ENCODE peak calls at places on chromosomes 5 and 9, in eight cellular contexts. M is uterus, H is A549, I is K562, C is hepatocyte, U is sigmoid colon, L is MM.1S, N is ovary. Q is an unnamed sample.
A peak's percentile ranks its signal among the peaks of the same experiment; 100 is the strongest.

GRCh38 chr9:8858250-8859161 is 1058.9 kb upstream of the DMAC1 start:
- DNase-seq in M (peak; percentile 20), H (no peak), I (no peak), C (peak; percentile 20), U (no peak), L (no peak), N (peak; percentile 47), Q (no peak)

GRCh38 chr5:13553896-13554295 is 390.6 kb downstream of the DNAH5 start:
- DNase-seq in M (no peak), H (peak; percentile 4), I (no peak), C (peak; percentile 53), U (no peak), L (peak; percentile 29), N (no peak), Q (no peak)

GRCh38 chr5:118144540-118144939 is 843.8 kb downstream of the DTWD2 start:
- DNase-seq in M (no peak), H (no peak), I (no peak), C (no peak), U (no peak), L (no peak), N (no peak), Q (no peak)

GRCh38 chr9:4106744-4107143 is 193.1 kb downstream of the GLIS3 start:
- DNase-seq in M (no peak), H (no peak), I (no peak), C (peak; percentile 54), U (no peak), L (no peak), N (no peak), Q (no peak)

GRCh38 chr5:134374234-134374633 is 2.9 kb downstream of the UBE2B start:
- DNase-seq in M (no peak), H (peak; percentile 36), I (no peak), C (no peak), U (no peak), L (no peak), N (no peak), Q (no peak)

GRCh38 chr5:34842554-34842953 is 3.6 kb downstream of the TTC23L start:
- DNase-seq in M (no peak), H (no peak), I (no peak), C (no peak), U (no peak), L (no peak), N (no peak), Q (no peak)

GRCh38 chr9:107856633-107857032 is 367.1 kb upstream of the KLF4 start:
- DNase-seq in M (no peak), H (peak; percentile 12), I (no peak), C (no peak), U (no peak), L (no peak), N (no peak), Q (no peak)

GRCh38 chr9:122051401-122052346 is 41.4 kb downstream of the TTLL11 start:
- DNase-seq in M (no peak), H (no peak), I (peak; percentile 37), C (no peak), U (no peak), L (no peak), N (no peak), Q (no peak)

GRCh38 chr5:5270958-5271605 is 131.0 kb downstream of the ADAMTS16 start:
- DNase-seq in M (peak; percentile 71), H (peak; percentile 88), I (no peak), C (peak; percentile 92), U (peak; percentile 79), L (no peak), N (peak; percentile 83), Q (peak; percentile 96)

GRCh38 chr9:104740596-104740995 is 6.9 kb upstream of the NIPSNAP3A start:
- DNase-seq in M (no peak), H (peak; percentile 11), I (no peak), C (no peak), U (no peak), L (no peak), N (no peak), Q (no peak)

GRCh38 chr5:52073993-52074689 is 690.9 kb downstream of the ISL1 start:
- DNase-seq in M (no peak), H (no peak), I (no peak), C (no peak), U (no peak), L (no peak), N (no peak), Q (no peak)

GRCh38 chr5:35016179-35017056 is 31.3 kb downstream of the AGXT2 start:
- DNase-seq in M (no peak), H (no peak), I (no peak), C (no peak), U (no peak), L (no peak), N (no peak), Q (no peak)

GRCh38 chr5:174723979-174724483 is 351 bp upstream of the MSX2 start:
- DNase-seq in M (no peak), H (peak; percentile 23), I (no peak), C (no peak), U (peak; percentile 40), L (no peak), N (no peak), Q (peak; percentile 32)

GRCh38 chr5:42592401-42592800 is 164.2 kb upstream of the CCDC152 start:
- DNase-seq in M (no peak), H (no peak), I (no peak), C (no peak), U (no peak), L (no peak), N (no peak), Q (no peak)

GRCh38 chr5:34411470-34412346 is 244.4 kb upstream of the RAI14 start:
- DNase-seq in M (no peak), H (no peak), I (no peak), C (no peak), U (no peak), L (no peak), N (no peak), Q (no peak)

GRCh38 chr9:117516676-117517632 is 102.1 kb upstream of the ASTN2 start:
- DNase-seq in M (no peak), H (no peak), I (no peak), C (no peak), U (no peak), L (no peak), N (no peak), Q (no peak)

GRCh38 chr9:104144336-104144735 is 50.2 kb downstream of the SMC2 start:
- DNase-seq in M (no peak), H (no peak), I (no peak), C (no peak), U (no peak), L (no peak), N (no peak), Q (no peak)

GRCh38 chr9:76996700-76997099 is 22.8 kb upstream of the FOXB2 start:
- DNase-seq in M (peak; percentile 51), H (peak; percentile 37), I (no peak), C (peak; percentile 72), U (peak; percentile 77), L (no peak), N (no peak), Q (peak; percentile 75)

GRCh38 chr9:81635526-81636279 is 53.6 kb downstream of the TLE1 start:
- DNase-seq in M (no peak), H (no peak), I (no peak), C (no peak), U (no peak), L (no peak), N (no peak), Q (no peak)
- H3K4me3 ChIP-seq in M (no peak overlapping the region), H (no peak overlapping the region), I (no peak overlapping the region), C (no peak overlapping the region), U (no peak overlapping the region), L (no peak overlapping the region), N (no peak overlapping the region), Q (no peak overlapping the region)

GRCh38 chr5:138773215-138773614 is 20.0 kb downstream of the CTNNA1 start:
- DNase-seq in M (no peak), H (no peak), I (no peak), C (no peak), U (no peak), L (no peak), N (no peak), Q (no peak)

GRCh38 chr5:138770977-138771376 is 17.8 kb downstream of the CTNNA1 start:
- DNase-seq in M (no peak), H (no peak), I (no peak), C (no peak), U (no peak), L (no peak), N (no peak), Q (no peak)

GRCh38 chr5:138770291-138770690 is 17.1 kb downstream of the CTNNA1 start:
- DNase-seq in M (no peak), H (no peak), I (no peak), C (no peak), U (no peak), L (no peak), N (no peak), Q (no peak)

GRCh38 chr5:138778234-138778633 is 25.0 kb downstream of the CTNNA1 start:
- DNase-seq in M (no peak), H (no peak), I (no peak), C (no peak), U (no peak), L (no peak), N (no peak), Q (no peak)

GRCh38 chr5:138775034-138775433 is 21.8 kb downstream of the CTNNA1 start:
- DNase-seq in M (no peak), H (no peak), I (no peak), C (no peak), U (no peak), L (no peak), N (no peak), Q (no peak)
- H3K4me1 ChIP-seq in M (peaks cover 15% of the 10 kb centered on the region), H (peaks cover 15% of the 10 kb centered on the region), I (no peaks in the 10 kb centered on the region), C (peaks cover 25% of the 10 kb centered on the region), U (peaks cover 36% of the 10 kb centered on the region), L (no peaks in the 10 kb centered on the region), N (peaks cover 7% of the 10 kb centered on the region), Q (no peaks in the 10 kb centered on the region)

DNA sequence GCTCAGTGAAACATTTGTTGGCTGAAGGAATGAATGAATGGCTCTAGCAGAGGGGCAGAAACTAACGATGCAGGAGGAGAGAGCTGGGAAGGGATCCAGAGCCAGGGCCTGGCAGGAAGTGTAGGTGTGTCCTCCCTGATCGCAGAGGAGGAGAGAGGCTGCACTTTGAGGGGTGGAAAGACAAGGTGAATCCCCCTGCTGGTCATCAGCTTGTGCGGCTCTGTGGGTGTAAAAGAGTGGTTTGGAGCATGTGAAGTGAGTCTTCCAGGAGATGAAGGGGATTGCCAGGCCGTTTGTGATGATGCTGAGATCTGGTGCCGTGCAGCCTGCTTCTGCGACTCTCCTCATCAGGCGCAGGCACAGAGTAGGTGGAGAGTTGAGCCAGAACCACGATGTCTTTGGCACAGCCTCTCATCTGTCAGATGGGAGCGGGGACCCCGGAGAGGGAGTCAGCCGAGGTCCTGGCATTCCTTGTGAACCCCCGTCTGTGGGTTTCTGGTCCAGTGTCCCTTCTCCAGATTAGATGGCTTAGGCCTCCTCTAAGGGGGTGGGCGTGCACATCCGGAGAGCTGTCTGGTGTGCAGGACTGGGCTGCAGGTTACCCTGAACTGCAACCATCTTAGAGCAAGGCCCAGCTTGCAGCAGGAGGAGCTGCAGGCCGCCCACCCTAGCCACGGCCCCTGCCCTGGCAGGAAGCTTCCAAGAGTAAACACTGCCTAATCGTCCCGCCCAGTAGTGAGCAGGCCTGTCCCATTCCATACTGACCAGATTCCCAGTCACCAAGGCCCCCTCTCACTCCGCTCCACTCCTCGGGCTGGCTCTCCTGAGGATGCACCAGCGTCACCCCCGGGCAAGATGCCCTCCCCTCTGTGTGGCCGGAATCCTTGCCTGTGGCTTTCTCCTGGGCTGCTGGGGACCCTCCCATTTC is at the start of gene ADAMTS13:
- DNase-seq in M (no peak), H (peak; percentile 60), I (no peak), C (no peak), U (no peak), L (no peak), N (no peak), Q (peak; percentile 54)
- TF ChIP-seq CTCF in M (no peak), H (no peak), I (peak; percentile 21), C (peak; percentile 11), U (no peak), L (no peak), N (no peak), Q (peak; percentile 48)

GRCh38 chr5:73450672-73451217 is 2.2 kb upstream of the FOXD1 start:
- DNase-seq in M (no peak), H (peak; percentile 23), I (no peak), C (no peak), U (no peak), L (no peak), N (no peak), Q (no peak)
- H3K4me3 ChIP-seq in M (no peak overlapping the region), H (peak overlapping the region; percentile 50), I (peak overlapping the region; percentile 24), C (peak overlapping the region; percentile 33), U (no peak overlapping the region), L (no peak overlapping the region), N (no peak overlapping the region), Q (peak overlapping the region; percentile 19)

Q was measured in BE2C.